ENCODE peak calls at places on chromosomes 4 and X, in six cellular contexts. J is stomach, D is uterus, Q is Peyer's patch, X is spleen, L is heart left ventricle. F is an unnamed sample.

GRCh38 chrX:98405376-98405775 is 1521.7 kb downstream of the RPA4 start:
- DNase-seq in D (no peak), X (no peak), Q (no peak), L (no peak), J (no peak), F (no peak)

GRCh38 chr4:185265942-185266341 is 56.5 kb downstream of the SNX25 start:
- DNase-seq in L (no peak), D (no peak), X (no peak), J (no peak), Q (no peak), F (no peak)

GRCh38 chr4:42390622-42391355 is 6.5 kb upstream of the SHISA3 start:
- DNase-seq in D (no peak), Q (no peak), X (no peak), J (no peak), L (no peak), F (no peak)

GRCh38 chr4:81052119-81053068 is 21.9 kb downstream of the BMP3 start:
- DNase-seq in D (no peak), Q (peak; percentile 70), X (no peak), J (peak; percentile 52), L (peak; percentile 41), F (peak; percentile 55)

GRCh38 chrX:104098151-104098808 is 14.0 kb upstream of the ZCCHC18 start:
- DNase-seq in L (no peak), J (peak; percentile 43), X (no peak), Q (no peak), D (peak; percentile 32), F (peak; percentile 47)

GRCh38 chr4:38320833-38321232 is 343.2 kb upstream of the KLF3 start:
- DNase-seq in Q (no peak), L (no peak), X (no peak), D (no peak), J (no peak), F (no peak)

GRCh38 chrX:31170792-31171191 is 99.0 kb upstream of the FTHL17 start:
- DNase-seq in D (no peak), J (no peak), L (no peak), Q (no peak), X (no peak), F (no peak)

GRCh38 chr4:168540865-168541607 is 44.2 kb downstream of the PALLD start:
- DNase-seq in J (no peak), D (no peak), Q (no peak), X (no peak), L (no peak), F (no peak)

GRCh38 chr4:184583738-184584502 is 65.3 kb downstream of the CASP3 start:
- DNase-seq in L (no peak), D (no peak), Q (no peak), J (no peak), X (no peak), F (no peak)

GRCh38 chrX:17634542-17635207 is 102.6 kb upstream of the SCML1 start:
- DNase-seq in D (no peak), X (no peak), L (no peak), J (peak; percentile 31), Q (no peak), F (no peak)

GRCh38 chr4:48913346-48913745 is 6.8 kb upstream of the OCIAD2 start:
- DNase-seq in X (no peak), J (no peak), D (peak; percentile 72), Q (no peak), L (no peak), F (peak; percentile 78)

GRCh38 chr4:38177035-38177791 is 217.0 kb downstream of the PTTG2 start:
- DNase-seq in X (no peak), L (peak; percentile 65), J (peak; percentile 71), Q (no peak), D (no peak), F (no peak)

GRCh38 chr4:122450847-122451246 is 5.7 kb downstream of the IL2 start:
- DNase-seq in J (no peak), L (no peak), D (no peak), Q (no peak), X (no peak), F (no peak)

GRCh38 chrX:40166582-40166981 is 68.8 kb upstream of the BCOR start:
- DNase-seq in D (peak; percentile 18), L (no peak), Q (no peak), J (no peak), X (peak; percentile 66), F (no peak)

GRCh38 chr4:52643846-52644245 is 15.3 kb downstream of the USP46 start:
- DNase-seq in Q (no peak), D (peak; percentile 47), J (peak; percentile 72), X (no peak), L (peak; percentile 93), F (peak; percentile 71)

GRCh38 chr4:56613101-56613862 is 67.8 kb downstream of the HOPX start:
- DNase-seq in L (no peak), X (no peak), D (no peak), Q (no peak), J (no peak), F (no peak)

GRCh38 chrX:134548257-134548732 is 88.3 kb downstream of the HPRT1 start:
- DNase-seq in J (no peak), D (no peak), Q (no peak), X (no peak), L (no peak), F (no peak)

GRCh38 chr4:182741054-182741453 is 176.1 kb downstream of the DCTD start:
- DNase-seq in D (no peak), L (no peak), X (no peak), Q (no peak), J (no peak), F (no peak)

GRCh38 chrX:136269921-136270320 is 18.7 kb upstream of the MAP7D3 start:
- DNase-seq in X (no peak), L (no peak), J (no peak), D (no peak), Q (no peak), F (no peak)

GRCh38 chr4:7417639-7418038 is 17.1 kb downstream of the PSAPL1 start:
- DNase-seq in J (peak; percentile 8), Q (no peak), D (peak; percentile 5), X (peak; percentile 36), L (no peak), F (peak; percentile 20)
- H3K4me3 ChIP-seq in J (no peak overlapping the region), Q (no peak overlapping the region), D (no peak overlapping the region), X (no peak overlapping the region), L (no peak overlapping the region), F (no peak overlapping the region)

GRCh38 chr4:139078926-139079325 is 63.3 kb downstream of the NOCT start:
- DNase-seq in D (no peak), Q (no peak), J (no peak), L (no peak), X (no peak), F (no peak)

GRCh38 chr4:139085141-139085540 is 69.6 kb downstream of the NOCT start:
- DNase-seq in L (no peak), X (no peak), J (no peak), Q (no peak), D (no peak), F (no peak)

GRCh38 chr4:139083533-139084424 is 68.2 kb downstream of the NOCT start:
- DNase-seq in Q (peak; percentile 93), L (peak; percentile 95), D (peak; percentile 83), J (peak; percentile 90), X (peak; percentile 94), F (peak; percentile 93)

GRCh38 chr4:139084425-139085093 is 69.0 kb downstream of the NOCT start:
- DNase-seq in X (peak; percentile 97), Q (no peak), D (no peak), L (no peak), J (no peak), F (no peak)

DNA sequence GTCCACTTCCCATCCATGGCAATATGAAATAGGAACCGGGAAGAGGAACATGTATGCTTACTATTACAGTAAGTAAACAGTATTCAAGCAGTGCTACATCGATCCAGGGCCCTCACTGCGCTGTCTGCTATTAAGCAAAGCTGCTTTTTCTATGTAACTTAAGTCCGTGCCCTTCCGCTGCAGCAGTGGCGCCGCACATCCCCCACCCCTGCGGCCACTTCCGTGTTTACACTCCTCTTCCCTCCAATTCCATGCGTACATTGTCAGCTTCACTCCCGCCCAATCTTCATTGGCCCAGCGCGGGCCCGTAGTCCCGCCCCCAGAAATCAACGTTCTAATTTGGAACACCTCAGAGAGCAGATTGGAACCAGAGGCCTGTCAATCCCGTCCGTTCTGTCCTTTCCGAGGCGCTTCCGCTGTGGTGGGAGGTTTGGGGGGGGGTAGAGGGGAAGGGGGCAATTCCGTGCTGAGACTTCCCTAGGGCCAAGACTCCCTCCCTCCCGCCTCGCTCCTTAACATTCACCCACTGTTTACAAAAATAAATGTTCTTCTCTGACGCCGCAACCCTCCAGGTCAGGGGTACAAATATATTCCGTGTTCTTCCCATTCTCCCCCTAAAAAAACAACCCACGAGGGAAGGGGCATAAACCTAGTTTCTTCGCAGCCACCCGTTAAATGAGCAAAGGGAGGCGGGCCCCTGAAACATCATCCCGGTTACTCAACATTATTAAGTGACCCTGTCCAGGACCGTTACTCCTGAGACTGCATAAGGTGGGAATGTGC is 67.4 kb downstream of the NOCT start:
- DNase-seq in D (peak; percentile 94), Q (peak; percentile 95), L (peak; percentile 96), X (peak; percentile 98), J (peak; percentile 95), F (peak; percentile 97)
- TF ChIP-seq POLR2A in D (peak; percentile 46), Q (peak; percentile 50), L (no peak), X (no peak), J (peak; percentile 27), F (peak; percentile 77)

GRCh38 chr4:1983053-1983845 is 25.5 kb downstream of the NELFA start:
- DNase-seq in L (no peak), X (peak; percentile 73), D (no peak), J (no peak), Q (no peak), F (no peak)

GRCh38 chr4:1979477-1980196 is 29.1 kb downstream of the NELFA start:
- DNase-seq in Q (no peak), X (peak; percentile 52), J (no peak), L (no peak), D (no peak), F (no peak)

GRCh38 chr4:1980561-1981041 is 28.2 kb downstream of the NELFA start:
- DNase-seq in X (peak; percentile 51), L (no peak), D (no peak), J (no peak), Q (no peak), F (no peak)

GRCh38 chr4:1982124-1983052 is 26.4 kb downstream of the NELFA start:
- DNase-seq in J (no peak), D (no peak), Q (no peak), L (no peak), X (peak; percentile 41), F (no peak)

DNA sequence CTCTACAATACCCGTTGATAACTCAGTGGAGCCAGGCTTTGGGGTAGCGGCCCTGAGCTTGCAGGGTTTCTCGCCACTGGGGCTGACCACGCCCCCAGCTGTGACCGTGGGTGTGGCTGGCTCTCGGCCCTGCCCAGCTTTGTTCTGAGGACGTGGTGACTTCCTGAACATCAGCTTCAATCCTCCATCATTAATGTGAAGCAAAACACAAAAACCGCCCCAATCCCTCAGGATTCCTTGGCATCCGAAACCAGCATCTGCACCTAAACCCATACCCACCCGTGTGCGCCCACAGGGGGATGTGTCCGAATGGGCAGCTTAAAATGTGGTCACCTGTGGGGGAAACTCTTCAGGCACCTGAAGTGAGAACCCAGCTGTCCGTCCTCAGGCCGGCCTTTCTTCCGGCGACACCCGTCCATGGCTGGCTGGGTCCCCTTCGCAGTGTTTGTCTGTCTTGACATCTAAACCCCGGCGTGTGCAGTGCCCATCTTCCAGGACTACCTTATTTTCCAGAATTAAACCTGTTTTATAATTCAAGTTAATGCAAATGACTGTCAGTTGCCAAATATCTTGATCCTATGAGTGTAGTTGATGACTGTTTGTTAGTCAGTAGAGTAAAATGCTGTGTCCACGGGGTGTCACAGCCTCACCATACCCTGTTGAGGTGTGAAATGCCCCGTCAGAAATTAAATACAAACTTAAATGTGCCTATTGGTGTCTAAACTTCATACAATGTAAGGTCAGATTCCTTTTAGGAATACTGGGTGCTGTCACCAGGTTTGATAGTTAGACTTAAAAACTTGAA is 27.3 kb downstream of the NELFA start:
- DNase-seq in X (peak; percentile 63), L (no peak), J (peak; percentile 69), Q (no peak), D (no peak), F (no peak)
- H3K36me3 ChIP-seq in X (peaks cover 100% of the 10 kb centered on the region), L (peaks cover 15% of the 10 kb centered on the region), J (peaks cover 100% of the 10 kb centered on the region), Q (no peaks in the 10 kb centered on the region), D (no peaks in the 10 kb centered on the region), F (no peaks in the 10 kb centered on the region)

GRCh38 chr4:119897260-119897659 is 169.4 kb downstream of the MAD2L1 start:
- DNase-seq in L (no peak), D (no peak), Q (no peak), X (no peak), J (no peak), F (no peak)
- H3K4me3 ChIP-seq in L (no peak overlapping the region), D (no peak overlapping the region), Q (no peak overlapping the region), X (no peak overlapping the region), J (no peak overlapping the region), F (no peak overlapping the region)

F was measured in adrenal gland.